ENCODE peak calls at places on chromosomes 12 and 14, in seven cellular contexts. R is A549, N is Peyer's patch, L is HepG2, P is body of pancreas, B is ovary, J is heart left ventricle. T is an unnamed sample. For H3K4me1, the result is how much of the 10 kb centered on the place peaks cover.

GRCh38 chr12:69935651-69936100 is 110.6 kb downstream of the MYRFL start:
- DNase-seq in R (no peak), N (no peak), L (no peak), P (no peak), B (no peak), J (no peak), T (no peak)

GRCh38 chr12:46490635-46491034 is 118.1 kb upstream of the SLC38A2 start:
- DNase-seq in R (no peak), N (no peak), L (no peak), P (no peak), B (no peak), J (no peak), T (no peak)

GRCh38 chr12:94553130-94553519 is 93.5 kb upstream of the CEP83 start:
- DNase-seq in R (no peak), N (no peak), L (no peak), P (no peak), B (peak), J (no peak), T (peak)

GRCh38 chr14:22268875-22269274 is 320.1 kb downstream of the DAD1 start:
- DNase-seq in R (no peak), N (no peak), L (no peak), P (no peak), B (no peak), J (no peak), T (no peak)

GRCh38 chr12:28190321-28191017 is at the start of gene CCDC91:
- DNase-seq in R (peak), N (peak), L (peak), P (peak), B (peak), J (peak), T (peak)

GRCh38 chr12:116244474-116245090 is 32.9 kb downstream of the MED13L start:
- DNase-seq in R (no peak), N (no peak), L (no peak), P (no peak), B (no peak), J (no peak), T (no peak)

GRCh38 chr12:55816876-55817351 is 610 bp downstream of the SARNP start:
- DNase-seq in R (peak), N (no peak), L (no peak), P (no peak), B (no peak), J (no peak), T (peak)

GRCh38 chr12:92814584-92814983 is 111.8 kb downstream of the PLEKHG7 start:
- DNase-seq in R (no peak), N (no peak), L (no peak), P (no peak), B (no peak), J (no peak), T (no peak)

GRCh38 chr14:53260286-53260685 is 107.2 kb upstream of the DDHD1 start:
- DNase-seq in R (no peak), N (no peak), L (no peak), P (no peak), B (no peak), J (no peak), T (no peak)

GRCh38 chr12:72296389-72296788 is 24.2 kb downstream of the TRHDE start:
- DNase-seq in R (peak), N (no peak), L (no peak), P (no peak), B (no peak), J (no peak), T (no peak)

GRCh38 chr12:132596016-132596415 is 14.4 kb downstream of the LRCOL1 start:
- DNase-seq in R (no peak), N (no peak), L (no peak), P (no peak), B (no peak), J (peak), T (peak)

GRCh38 chr12:92363295-92364146 is 217.9 kb upstream of the BTG1 start:
- DNase-seq in R (no peak), N (peak), L (no peak), P (no peak), B (peak), J (peak), T (peak)

GRCh38 chr14:102317564-102318248 is 1.8 kb upstream of the ZNF839 start:
- DNase-seq in R (no peak), N (peak), L (peak), P (no peak), B (no peak), J (no peak), T (no peak)

GRCh38 chr14:102320033-102320660 is 601 bp downstream of the ZNF839 start:
- DNase-seq in R (peak), N (peak), L (no peak), P (peak), B (peak), J (peak), T (peak)

GRCh38 chr14:102319351-102320032 is at the start of gene ZNF839:
- DNase-seq in R (peak), N (peak), L (peak), P (peak), B (peak), J (peak), T (peak)

GRCh38 chr14:102316746-102317563 is 2.6 kb upstream of the ZNF839 start:
- DNase-seq in R (peak), N (peak), L (peak), P (peak), B (peak), J (peak), T (peak)

DNA sequence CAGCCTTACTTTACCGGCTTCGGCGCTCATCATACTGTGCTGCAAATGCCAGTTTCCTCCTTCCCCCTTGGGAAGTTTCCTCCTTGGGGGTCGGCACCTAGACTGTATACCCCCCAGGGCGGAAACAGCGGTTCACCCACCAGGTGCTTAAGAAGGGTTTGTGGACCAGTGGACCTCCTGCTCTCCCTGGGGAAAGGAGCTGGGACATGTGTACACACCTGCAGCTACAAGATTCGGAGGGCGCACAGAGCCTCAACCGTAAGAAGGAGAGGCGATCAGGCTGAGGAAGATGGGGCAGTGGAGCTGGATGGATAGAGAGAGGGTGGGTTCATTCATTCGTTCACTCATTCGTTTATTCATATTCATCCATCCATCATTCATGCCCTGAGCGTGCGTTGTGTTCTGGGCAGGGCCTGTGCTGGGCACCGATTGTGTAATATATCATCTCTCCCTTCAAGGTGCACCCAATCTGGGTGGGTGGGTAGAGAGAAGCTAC is 717 bp upstream of the ZNF839 start:
- DNase-seq in R (no peak), N (no peak), L (no peak), P (no peak), B (peak), J (peak), T (peak)
- TF ChIP-seq POLR2A in R (no peak), N (no peak), L (no peak), P (no peak), B (no peak), J (no peak), T (no peak)

GRCh38 chr14:64718762-64719161 is 14.5 kb downstream of the PLEKHG3 start:
- DNase-seq in R (no peak), N (no peak), L (no peak), P (peak), B (peak), J (no peak), T (no peak)

GRCh38 chr14:64719601-64720000 is 15.4 kb downstream of the PLEKHG3 start:
- DNase-seq in R (no peak), N (no peak), L (no peak), P (peak), B (no peak), J (no peak), T (no peak)

GRCh38 chr14:64720190-64720589 is 16.0 kb downstream of the PLEKHG3 start:
- DNase-seq in R (peak), N (no peak), L (peak), P (peak), B (no peak), J (no peak), T (no peak)

GRCh38 chr14:64715628-64716412 is 11.6 kb downstream of the PLEKHG3 start:
- DNase-seq in R (no peak), N (no peak), L (no peak), P (peak), B (peak), J (peak), T (no peak)

GRCh38 chr14:64717870-64718269 is 13.6 kb downstream of the PLEKHG3 start:
- DNase-seq in R (no peak), N (no peak), L (no peak), P (peak), B (peak), J (no peak), T (no peak)
- H3K4me1 ChIP-seq in R (half or more), N (under half), L (under half), P (half or more), B (under half), J (under half), T (under half)

GRCh38 chr14:44339256-44339655 is 167.8 kb downstream of the FSCB start:
- DNase-seq in R (no peak), N (no peak), L (no peak), P (no peak), B (no peak), J (no peak), T (no peak)
- H3K27ac ChIP-seq in R (no peak), N (no peak), L (no peak), P (no peak), B (no peak), J (no peak), T (no peak)

GRCh38 chr12:60398547-60398946 is 802.7 kb downstream of the SLC16A7 start:
- DNase-seq in R (no peak), N (no peak), L (no peak), P (no peak), B (no peak), J (no peak), T (no peak)

GRCh38 chr12:60394680-60395079 is 798.9 kb downstream of the SLC16A7 start:
- DNase-seq in R (no peak), N (no peak), L (no peak), P (no peak), B (no peak), J (no peak), T (no peak)

GRCh38 chr12:60393093-60393492 is 797.3 kb downstream of the SLC16A7 start:
- DNase-seq in R (no peak), N (no peak), L (no peak), P (no peak), B (no peak), J (no peak), T (no peak)

GRCh38 chr12:60402996-60403395 is 807.2 kb downstream of the SLC16A7 start:
- DNase-seq in R (no peak), N (no peak), L (no peak), P (no peak), B (no peak), J (no peak), T (no peak)

DNA sequence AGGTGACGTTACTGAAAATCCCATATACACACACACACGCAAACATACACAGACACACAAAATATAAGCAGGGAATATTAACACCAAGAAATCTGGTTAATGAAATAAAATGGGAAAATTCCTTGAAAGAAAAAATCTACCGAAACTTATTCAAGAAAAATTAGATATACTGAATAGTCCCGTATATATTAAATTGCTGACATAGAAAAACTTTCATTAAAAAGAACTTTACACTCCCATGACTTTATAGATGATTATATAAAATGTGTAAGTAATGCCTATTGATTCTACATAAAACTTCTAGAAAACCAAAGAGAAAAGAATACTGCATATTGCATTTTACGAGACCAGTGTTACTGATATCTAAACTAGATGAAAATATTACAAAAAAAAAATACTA is 803.2 kb downstream of the SLC16A7 start:
- DNase-seq in R (no peak), N (no peak), L (no peak), P (no peak), B (no peak), J (no peak), T (no peak)
- TF ChIP-seq POLR2A in R (no peak), N (no peak), L (no peak), P (no peak), B (no peak), J (no peak), T (no peak)

DNA sequence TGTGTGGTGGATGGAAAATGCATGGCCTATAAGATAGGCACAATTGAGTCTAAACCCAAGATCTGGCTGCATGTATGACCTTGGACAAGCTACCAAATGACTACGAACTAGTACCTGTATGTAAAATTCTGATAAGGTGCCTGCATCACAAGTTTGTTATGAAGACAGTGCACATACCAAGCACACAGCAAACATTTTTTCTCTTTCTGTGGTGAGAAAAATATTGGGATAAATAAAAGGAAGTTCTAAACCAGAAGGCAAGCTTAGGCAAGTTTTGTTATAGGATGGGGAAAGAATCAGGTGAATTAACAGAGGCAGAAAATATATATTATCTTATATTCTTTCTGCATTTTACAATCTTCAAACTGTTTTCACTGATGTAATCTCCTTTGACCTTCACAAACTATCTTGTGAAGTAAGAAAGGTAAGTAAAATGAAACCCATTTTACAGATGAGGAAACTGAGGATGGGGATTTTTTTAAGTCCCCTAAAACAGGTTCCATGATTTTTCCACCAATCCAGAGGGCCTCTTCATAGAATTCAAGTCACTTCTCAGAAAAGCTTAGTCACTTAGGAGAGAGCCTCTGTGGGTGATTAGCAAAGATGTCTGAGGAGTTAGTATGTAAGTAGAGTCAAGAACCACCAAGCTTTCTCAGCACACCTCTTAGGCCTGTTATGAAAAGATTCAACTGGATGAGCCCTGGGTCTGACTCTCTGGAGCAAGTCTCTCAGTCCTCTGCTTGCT is 132.0 kb upstream of the RAP1B start:
- DNase-seq in R (no peak), N (no peak), L (no peak), P (no peak), B (no peak), J (no peak), T (no peak)
- H3K4me1 ChIP-seq in R (under half), N (under half), L (under half), P (under half), B (under half), J (under half), T (under half)

GRCh38 chr12:52445876-52446275 is 6.1 kb downstream of the KRT6B start:
- DNase-seq in R (no peak), N (no peak), L (no peak), P (no peak), B (no peak), J (no peak), T (no peak)
- H3K27ac ChIP-seq in R (no peak), N (no peak), L (no peak), P (no peak), B (no peak), J (no peak), T (no peak)

T was measured in adrenal gland.